ENCODE peak calls at places on chromosomes 16 and 17, in eight cellular contexts. X is HEK293T; S is activated T-cell treated with anti-CD3 and anti-CD28 coated beads for 4 hours; I is EH; T is right lobe of liver; K is stimulated activated CD8-positive, alpha-beta memory T cell treated with anti-CD3 and anti-CD28 coated beads, Interleukin-2, amount 100 ng/mL, for 1 hour; M is uterus; J is germinal center. Q is an unnamed sample.

GRCh38 chr17:56908061-56908542 is 5.7 kb downstream of the TRIM25 start:
- DNase-seq in J (peak), M (no peak), K (no peak), T (peak), S (no peak), I (peak), X (no peak), Q (peak)

GRCh38 chr17:44354582-44355309 is 8.9 kb downstream of the FAM171A2 start:
- DNase-seq in M (no peak), K (no peak), I (no peak), J (peak), X (no peak), S (peak), T (no peak), Q (peak)

GRCh38 chr17:59754547-59754946 is 47.1 kb downstream of the VMP1 start:
- DNase-seq in I (peak), J (no peak), X (no peak), K (no peak), M (no peak), T (no peak), S (peak), Q (no peak)

GRCh38 chr17:77303620-77304019 is 162.9 kb downstream of the SEC14L1 start:
- DNase-seq in I (peak), M (no peak), S (no peak), J (no peak), K (no peak), T (no peak), X (no peak), Q (no peak)

GRCh38 chr17:327971-328370 is 24.6 kb downstream of the RPH3AL start:
- DNase-seq in S (no peak), J (no peak), I (no peak), M (no peak), X (no peak), K (no peak), T (no peak), Q (no peak)

GRCh38 chr17:7887038-7887481 is 1.5 kb upstream of the CHD3 start:
- DNase-seq in X (no peak), M (no peak), K (no peak), J (no peak), S (no peak), T (no peak), I (no peak), Q (no peak)

GRCh38 chr17:15955793-15956541 is 11.0 kb downstream of the ADORA2B start:
- DNase-seq in K (no peak), M (no peak), T (peak), I (peak), J (no peak), S (no peak), X (no peak), Q (no peak)

GRCh38 chr16:1597154-1597553 is 14.7 kb downstream of the IFT140 start:
- DNase-seq in K (no peak), I (no peak), T (no peak), J (no peak), S (no peak), X (no peak), M (no peak), Q (no peak)

GRCh38 chr16:11089504-11090124 is 145.2 kb downstream of the CLEC16A start:
- DNase-seq in M (no peak), I (peak), K (no peak), J (no peak), T (no peak), S (no peak), X (no peak), Q (no peak)

GRCh38 chr16:55913717-55914116 is 38.5 kb upstream of the CES5A start:
- DNase-seq in K (no peak), T (no peak), M (no peak), S (no peak), X (no peak), J (no peak), I (no peak), Q (no peak)

Q was measured in GM06990.